ENCODE peak calls at places on chromosomes 6 and 20, in nine cellular contexts. Q, U, F, J, L, X, T, E and Y are unnamed samples.

GRCh38 chr6:67680297-67680932 is 954.7 kb upstream of the ADGRB3 start:
- DNase-seq in T (no peak), L (no peak), X (no peak), U (no peak), F (no peak), Q (no peak), J (no peak), E (no peak), Y (peak)

GRCh38 chr6:32087574-32088486 is 21.3 kb downstream of the TNXB start:
- DNase-seq in U (peak), T (peak), F (peak), J (peak), Q (no peak), E (peak), X (peak), L (peak), Y (peak)

GRCh38 chr20:21102252-21102609 is 3.9 kb downstream of the LINC00237 start:
- DNase-seq in L (peak), U (no peak), Q (no peak), X (no peak), F (no peak), T (no peak), E (peak), J (no peak), Y (no peak)

GRCh38 chr6:41634657-41635056 is 3.6 kb upstream of the MDFI start:
- DNase-seq in L (peak), X (no peak), U (peak), F (no peak), T (no peak), Q (no peak), E (no peak), J (no peak), Y (no peak)

GRCh38 chr6:61909541-61909940 is 376.5 kb downstream of the KHDRBS2 start:
- DNase-seq in T (no peak), J (no peak), E (no peak), F (no peak), X (no peak), L (no peak), U (no peak), Q (no peak), Y (no peak)

GRCh38 chr6:169665289-169665688 is 36.5 kb downstream of the WDR27 start:
- DNase-seq in J (no peak), F (no peak), Q (no peak), T (no peak), U (no peak), X (no peak), E (no peak), L (no peak), Y (no peak)

GRCh38 chr6:139728879-139729278 is 354.4 kb upstream of the CITED2 start:
- DNase-seq in J (no peak), E (no peak), T (no peak), F (no peak), U (no peak), Q (no peak), L (no peak), X (no peak), Y (no peak)

GRCh38 chr6:150606258-150607043 is 6.8 kb downstream of the PLEKHG1 start:
- DNase-seq in Q (no peak), L (no peak), X (no peak), F (no peak), J (no peak), E (no peak), U (peak), T (no peak), Y (no peak)

GRCh38 chr6:107700016-107700335 is 124.1 kb downstream of the SCML4 start:
- DNase-seq in X (no peak), Q (no peak), F (no peak), U (no peak), J (no peak), T (no peak), E (no peak), L (no peak), Y (no peak)

GRCh38 chr6:91087864-91088263 is 501.0 kb upstream of the MAP3K7 start:
- DNase-seq in U (no peak), E (no peak), F (no peak), L (peak), T (no peak), Q (no peak), X (no peak), J (no peak), Y (no peak)

GRCh38 chr20:36483205-36483918 is 58.0 kb upstream of the MYL9 start:
- DNase-seq in F (no peak), X (no peak), T (no peak), Q (no peak), E (no peak), L (no peak), U (peak), J (no peak), Y (no peak)

GRCh38 chr20:48921883-48922867 is 664 bp downstream of the ARFGEF2 start:
- DNase-seq in U (peak), E (no peak), T (no peak), F (peak), J (no peak), L (peak), X (peak), Q (peak), Y (peak)

GRCh38 chr6:150334790-150335783 is 33.7 kb upstream of the IYD start:
- DNase-seq in Q (peak), U (peak), T (no peak), F (peak), X (no peak), E (peak), L (peak), J (no peak), Y (peak)

GRCh38 chr6:35980991-35981645 is 43.3 kb downstream of the SLC26A8 start:
- DNase-seq in Q (no peak), F (no peak), J (no peak), U (no peak), X (no peak), E (no peak), L (no peak), T (no peak), Y (no peak)

GRCh38 chr6:64996301-64996700 is 710.7 kb downstream of the EYS start:
- DNase-seq in L (no peak), E (no peak), J (no peak), X (no peak), F (no peak), U (peak), Q (no peak), T (no peak), Y (no peak)

GRCh38 chr20:48384147-48384818 is 443.5 kb downstream of the PREX1 start:
- DNase-seq in F (no peak), U (no peak), J (no peak), E (no peak), T (no peak), L (peak), Q (no peak), X (no peak), Y (no peak)

GRCh38 chr6:132687306-132687705 is 26.5 kb downstream of the VNN1 start:
- DNase-seq in F (no peak), E (no peak), T (no peak), X (no peak), J (no peak), U (no peak), Q (peak), L (no peak), Y (peak)

GRCh38 chr6:148452921-148453320 is 110.3 kb downstream of the SASH1 start:
- DNase-seq in Q (no peak), X (no peak), E (no peak), T (no peak), J (no peak), F (no peak), L (no peak), U (no peak), Y (no peak)

GRCh38 chr6:79544939-79545450 is 7.8 kb upstream of the LCA5 start:
- DNase-seq in L (peak), Q (peak), T (no peak), J (peak), E (peak), U (peak), F (peak), X (no peak), Y (peak)

GRCh38 chr6:36722879-36723278 is 25.3 kb downstream of the RAB44 start:
- DNase-seq in U (no peak), F (no peak), X (no peak), E (no peak), J (no peak), Q (no peak), T (no peak), L (no peak), Y (no peak)

GRCh38 chr20:8616792-8617191 is 452.1 kb upstream of the PLCB4 start:
- DNase-seq in T (no peak), Q (peak), X (no peak), J (no peak), U (no peak), L (no peak), E (no peak), F (no peak), Y (peak)